ENCODE peak calls at places on chromosome X, in seven cellular contexts. C is H1, N is A549, R is HCT116, A is K562, Q is endothelial cell of umbilical vein, O is GM12878. Y is an unnamed sample.

GRCh38 chrX:106917830-106918500 is 2.2 kb upstream of the CLDN2 start:
- DNase-seq in C (no peak), N (peak), R (peak), A (no peak), Q (peak), O (no peak), Y (no peak)

GRCh38 chrX:154310991-154311541 is 15.5 kb downstream of the TKTL1 start:
- DNase-seq in C (no peak), N (no peak), R (no peak), A (no peak), Q (no peak), O (no peak), Y (no peak)

GRCh38 chrX:110116066-110116465 is 113.2 kb downstream of the TMEM164 start:
- DNase-seq in C (no peak), N (no peak), R (no peak), A (no peak), Q (no peak), O (no peak), Y (no peak)

GRCh38 chrX:39873111-39873510 is 224.6 kb downstream of the BCOR start:
- DNase-seq in C (no peak), N (no peak), R (no peak), A (no peak), Q (no peak), O (no peak), Y (no peak)

GRCh38 chrX:132181364-132181763 is 37.9 kb downstream of the RAP2C start:
- DNase-seq in C (no peak), N (no peak), R (no peak), A (no peak), Q (no peak), O (no peak), Y (no peak)

GRCh38 chrX:115311666-115312065 is 22.2 kb downstream of the LUZP4 start:
- DNase-seq in C (peak), N (no peak), R (no peak), A (no peak), Q (no peak), O (no peak), Y (no peak)

GRCh38 chrX:111719426-111720210 is 38.6 kb downstream of the ALG13 start:
- DNase-seq in C (no peak), N (peak), R (no peak), A (no peak), Q (peak), O (no peak), Y (peak)

GRCh38 chrX:65679071-65679540 is 11.7 kb downstream of the MSN start:
- DNase-seq in C (no peak), N (peak), R (no peak), A (no peak), Q (peak), O (no peak), Y (peak)

GRCh38 chrX:44152867-44153266 is 179.7 kb upstream of the NDP start:
- DNase-seq in C (no peak), N (peak), R (no peak), A (no peak), Q (no peak), O (no peak), Y (peak)

GRCh38 chrX:124028177-124028576 is 66.7 kb downstream of the STAG2 start:
- DNase-seq in C (no peak), N (no peak), R (no peak), A (no peak), Q (no peak), O (no peak), Y (no peak)

GRCh38 chrX:123818243-123818642 is 41.6 kb upstream of the XIAP start:
- DNase-seq in C (no peak), N (peak), R (no peak), A (no peak), Q (no peak), O (no peak), Y (no peak)

GRCh38 chrX:17082831-17083230 is 136.4 kb downstream of the REPS2 start:
- DNase-seq in C (no peak), N (peak), R (peak), A (peak), Q (peak), O (no peak), Y (peak)

GRCh38 chrX:103063191-103063845 is 653 bp downstream of the BEX1 start:
- DNase-seq in C (peak), N (no peak), R (no peak), A (no peak), Q (peak), O (no peak), Y (no peak)

GRCh38 chrX:10582215-10582733 is 38.1 kb downstream of the MID1 start:
- DNase-seq in C (no peak), N (peak), R (peak), A (peak), Q (peak), O (no peak), Y (no peak)

GRCh38 chrX:133911816-133912495 is 73.4 kb downstream of the GPC3 start:
- DNase-seq in C (no peak), N (no peak), R (no peak), A (no peak), Q (no peak), O (no peak), Y (no peak)

DNA sequence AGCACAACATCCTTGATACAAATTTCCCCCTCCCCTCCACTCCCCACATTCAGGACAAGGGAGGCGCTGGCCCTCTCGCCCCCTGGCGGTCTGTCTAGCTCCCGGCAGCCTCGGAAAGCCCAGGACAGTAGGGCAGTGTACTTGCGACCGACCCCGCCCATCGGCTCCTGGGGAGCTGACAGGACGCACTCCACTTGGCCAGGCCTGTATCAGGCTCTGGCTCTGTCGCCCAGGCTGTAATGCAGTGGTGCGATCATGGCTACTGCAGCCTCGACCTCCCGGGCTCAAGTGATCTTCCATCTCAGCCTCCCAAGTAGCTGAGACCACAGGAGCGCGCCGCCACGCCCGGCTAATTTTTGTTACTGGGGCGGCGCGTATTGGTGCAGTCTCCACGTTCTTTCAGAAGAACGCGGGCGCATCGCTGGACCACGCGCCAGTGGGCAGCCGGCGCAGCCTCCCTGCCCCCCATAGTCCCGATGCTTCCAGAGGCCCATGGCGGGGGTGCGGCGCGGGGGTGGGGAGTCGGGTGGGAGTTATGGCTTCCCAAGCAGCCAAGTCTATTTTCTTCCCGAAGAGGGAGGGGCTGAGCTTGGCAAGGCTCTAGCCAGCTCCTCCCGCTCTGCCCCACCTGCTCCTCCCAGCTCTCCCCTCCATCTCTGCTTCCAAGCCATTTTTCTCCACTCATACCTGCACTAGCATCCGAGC is 7.8 kb upstream of the AKAP14 start:
- DNase-seq in C (peak), N (peak), R (peak), A (peak), Q (peak), O (no peak), Y (no peak)
- TF ChIP-seq CTCF in C (peak), N (peak), R (peak), A (peak), Q (peak), O (peak), Y (no peak)

DNA sequence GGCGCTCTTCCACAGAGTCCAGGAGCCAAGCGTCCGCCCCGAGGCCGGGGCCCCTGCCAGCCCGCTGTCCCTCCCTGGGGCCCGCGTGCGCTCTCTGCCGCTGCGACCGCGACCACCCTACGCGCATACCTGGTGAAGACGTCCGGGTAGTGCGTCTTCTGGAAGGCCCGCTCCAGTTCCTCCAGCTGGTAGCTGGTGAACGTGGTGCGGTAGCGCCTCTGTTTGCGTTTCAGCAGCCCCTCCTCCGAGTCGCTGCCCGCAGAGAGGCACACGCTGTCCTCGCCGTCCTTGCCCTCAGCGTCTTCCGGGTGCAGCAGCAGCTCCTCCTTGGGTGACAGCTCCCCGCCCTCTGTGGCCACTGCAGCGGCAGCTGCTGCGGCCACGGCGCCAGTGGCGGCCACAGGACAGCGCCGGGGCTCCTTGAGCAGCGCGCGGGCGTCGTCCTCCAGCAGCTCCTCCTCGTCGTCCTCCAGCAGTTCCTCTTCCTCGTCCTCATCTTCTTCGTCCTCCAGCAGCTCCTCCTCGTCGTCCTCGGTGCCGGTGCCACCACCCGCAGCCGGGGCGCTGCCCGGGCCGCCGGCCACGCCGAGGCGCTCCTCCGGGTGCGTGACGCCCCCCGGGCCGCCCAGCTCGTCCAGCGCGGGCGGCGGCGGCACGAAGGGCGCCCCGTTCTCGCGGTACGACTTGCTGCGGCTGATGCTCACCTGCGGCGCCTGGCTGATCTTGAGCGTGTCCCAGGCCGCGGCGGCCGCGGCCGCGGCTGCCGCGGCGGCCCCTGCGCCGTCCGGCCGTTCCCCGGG is 2.8 kb downstream of the ARX start:
- DNase-seq in C (no peak), N (peak), R (no peak), A (peak), Q (no peak), O (no peak), Y (peak)
- TF ChIP-seq MAX in C (no peak), N (peak), R (no peak), A (no peak), Q (no peak), O (no peak), Y (no peak)

DNA sequence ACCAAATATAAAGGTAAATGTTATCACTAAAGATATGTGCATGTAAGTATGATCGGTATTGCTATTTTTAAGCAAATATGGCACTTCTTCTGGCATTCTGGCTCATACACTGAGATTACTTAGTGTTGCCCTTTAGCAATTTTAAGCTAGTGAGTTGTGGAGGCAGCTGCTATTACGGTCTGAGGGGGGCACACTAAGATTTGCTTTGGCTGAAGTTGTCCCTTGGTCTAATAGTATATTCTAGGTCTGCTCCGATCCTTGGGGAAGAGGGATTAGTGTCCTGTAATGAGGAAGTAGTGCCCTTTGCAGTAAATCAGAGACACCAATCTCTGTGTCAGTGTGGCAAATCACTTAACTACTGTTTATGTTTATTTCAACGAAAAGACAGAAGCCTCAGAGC is 196.5 kb upstream of the FTHL17 start:
- DNase-seq in C (no peak), N (no peak), R (no peak), A (no peak), Q (no peak), O (no peak), Y (no peak)
- TF ChIP-seq POLR2A in C (no peak), N (no peak), R (no peak), A (no peak), Q (no peak), O (no peak), Y (no peak)

DNA sequence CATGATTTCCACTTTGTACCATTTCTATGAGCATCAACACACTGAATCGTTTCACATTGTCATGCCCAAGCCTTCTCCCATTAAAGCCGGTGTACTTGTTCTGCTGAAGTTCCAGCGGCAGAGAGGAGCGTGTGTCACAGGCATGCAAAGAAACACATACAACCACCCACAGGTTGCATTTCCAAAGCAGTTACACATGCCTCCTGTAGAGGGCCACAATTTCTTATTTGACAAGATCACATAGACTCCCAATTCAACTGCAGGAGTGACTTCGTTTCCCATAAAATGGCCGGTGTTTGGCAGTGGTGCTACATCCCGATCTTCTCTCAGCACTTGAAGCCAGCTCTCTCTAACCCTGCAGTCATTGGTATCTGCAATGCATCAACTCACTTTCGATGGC is 992.6 kb downstream of the NLGN4X start:
- DNase-seq in C (no peak), N (peak), R (no peak), A (no peak), Q (no peak), O (no peak), Y (peak)
- TF ChIP-seq CTCF in C (peak), N (no peak), R (no peak), A (no peak), Q (no peak), O (peak), Y (peak)

GRCh38 chrX:147848543-147849448 is 62.9 kb upstream of the FMR1 start:
- DNase-seq in C (no peak), N (no peak), R (no peak), A (no peak), Q (no peak), O (no peak), Y (no peak)

GRCh38 chrX:147846676-147847075 is 65.0 kb upstream of the FMR1 start:
- DNase-seq in C (no peak), N (no peak), R (no peak), A (no peak), Q (no peak), O (no peak), Y (no peak)

GRCh38 chrX:147850875-147851274 is 60.8 kb upstream of the FMR1 start:
- DNase-seq in C (no peak), N (no peak), R (no peak), A (no peak), Q (no peak), O (no peak), Y (no peak)

GRCh38 chrX:147853701-147854100 is 58.0 kb upstream of the FMR1 start:
- DNase-seq in C (no peak), N (no peak), R (no peak), A (no peak), Q (no peak), O (no peak), Y (peak)

GRCh38 chrX:147848009-147848408 is 63.7 kb upstream of the FMR1 start:
- DNase-seq in C (no peak), N (no peak), R (no peak), A (no peak), Q (no peak), O (no peak), Y (no peak)
- TF ChIP-seq MAX in C (no peak), N (no peak), R (no peak), A (no peak), Q (no peak), O (no peak), Y (no peak)

DNA sequence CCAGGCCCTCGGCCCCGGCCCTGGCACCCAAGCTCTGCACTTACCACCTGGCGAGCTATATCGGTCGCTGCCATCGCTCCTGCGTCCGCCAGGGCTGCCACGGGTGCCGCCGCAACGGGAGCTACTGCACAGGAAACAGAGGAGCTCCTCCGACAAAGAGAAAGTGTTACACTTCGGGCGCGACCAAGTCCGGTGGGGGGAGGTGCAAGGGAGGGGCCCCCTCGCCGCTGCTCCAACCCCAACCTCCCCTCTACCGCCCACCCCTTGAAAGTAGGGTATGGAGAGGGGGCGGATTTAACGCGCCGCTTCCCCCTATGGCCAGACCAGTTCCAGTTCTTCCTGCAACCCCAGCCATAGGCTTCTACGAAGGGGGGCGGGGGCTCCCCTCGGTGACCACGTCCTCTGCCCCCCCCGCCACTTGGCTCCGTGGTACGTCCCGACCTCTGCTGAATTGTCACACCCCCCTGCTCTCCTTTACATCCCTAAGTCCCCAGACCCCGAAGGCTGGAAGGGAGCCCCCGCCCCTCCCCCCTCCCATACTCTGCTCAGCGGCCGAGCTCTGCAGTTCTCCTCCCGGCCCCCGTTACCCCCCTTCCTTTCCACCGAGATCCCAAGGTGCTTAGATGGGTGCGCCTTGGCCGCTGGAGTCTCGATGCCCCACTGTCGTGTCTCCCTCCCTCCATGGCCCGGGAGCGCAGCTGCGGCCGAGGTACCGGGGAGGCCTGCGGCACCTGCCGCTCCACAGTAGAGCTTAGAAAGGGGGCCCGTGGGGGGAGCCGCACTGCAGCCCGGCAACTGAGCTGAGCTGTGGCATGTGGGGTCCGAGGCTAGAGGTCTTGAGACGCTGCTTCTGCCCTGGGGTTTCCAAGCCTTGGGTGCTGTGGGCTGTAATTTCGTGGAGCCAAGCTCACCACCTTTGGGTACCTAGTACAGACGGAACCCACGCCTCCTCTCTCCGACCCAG is at the start of gene SEPTIN6:
- DNase-seq in C (peak), N (peak), R (peak), A (peak), Q (peak), O (no peak), Y (peak)
- TF ChIP-seq POLR2A in C (no peak), N (peak), R (peak), A (peak), Q (peak), O (peak), Y (peak)

Y was measured in NB4.